ENCODE peak calls at places on chromosome 3, in eight cellular contexts. Z is heart left ventricle, S is dorsolateral prefrontal cortex, J is transverse colon, B is foreskin fibroblast, Q is tibial nerve, G is MM.1S, F is cardiac fibroblast. M is an unnamed sample.

GRCh38 chr3:66423791-66424190 is 77.0 kb downstream of the LRIG1 start:
- DNase-seq in Q (no peak), F (peak), S (no peak), Z (no peak), J (no peak), G (no peak), B (peak), M (no peak)

GRCh38 chr3:195098741-195099525 is 172.0 kb downstream of the XXYLT1 start:
- DNase-seq in Q (no peak), B (no peak), F (no peak), G (no peak), S (peak), J (no peak), Z (no peak), M (no peak)

GRCh38 chr3:13011369-13012227 is 61.6 kb downstream of the IQSEC1 start:
- DNase-seq in J (peak), Z (no peak), Q (no peak), F (no peak), G (peak), B (no peak), S (no peak), M (no peak)

GRCh38 chr3:169410430-169410829 is 253.1 kb downstream of the MECOM start:
- DNase-seq in Q (no peak), Z (no peak), S (no peak), F (no peak), G (no peak), B (no peak), J (no peak), M (no peak)

GRCh38 chr3:52685705-52686691 is at the start of the genes GNL3 and PBRM1:
- DNase-seq in B (peak), Q (peak), F (peak), Z (peak), G (peak), J (peak), S (peak), M (peak)

GRCh38 chr3:73727117-73727802 is 102.5 kb upstream of the PDZRN3 start:
- DNase-seq in J (no peak), G (no peak), B (peak), Z (no peak), Q (no peak), S (peak), F (peak), M (peak)

GRCh38 chr3:100797921-100798491 is 88.7 kb downstream of the TFG start:
- DNase-seq in G (no peak), F (no peak), B (no peak), Q (no peak), S (no peak), Z (no peak), J (no peak), M (no peak)

GRCh38 chr3:51942603-51943450 is 664 bp downstream of the PARP3 start:
- DNase-seq in Z (peak), G (peak), J (peak), F (peak), S (no peak), Q (no peak), B (peak), M (no peak)

GRCh38 chr3:150238043-150238802 is 169.9 kb upstream of the TSC22D2 start:
- DNase-seq in Q (no peak), F (no peak), Z (no peak), S (no peak), G (no peak), J (no peak), B (no peak), M (no peak)

GRCh38 chr3:187678869-187679268 is 8.7 kb upstream of the SST start:
- DNase-seq in J (peak), B (peak), G (peak), S (no peak), Z (no peak), Q (no peak), F (peak), M (no peak)

GRCh38 chr3:111859974-111860859 is 1.2 kb downstream of the PHLDB2 start:
- DNase-seq in S (peak), B (peak), Q (peak), G (peak), J (peak), F (peak), Z (peak), M (peak)

GRCh38 chr3:190695225-190695624 is 167.3 kb downstream of the GMNC start:
- DNase-seq in F (no peak), S (no peak), Q (no peak), G (no peak), B (no peak), Z (no peak), J (no peak), M (no peak)

GRCh38 chr3:141561426-141562034 is 74.7 kb downstream of the RASA2 start:
- DNase-seq in J (peak), S (no peak), F (peak), G (peak), B (peak), Z (peak), Q (no peak), M (peak)

GRCh38 chr3:11185564-11186317 is 31.4 kb downstream of the HRH1 start:
- DNase-seq in Z (peak), G (no peak), Q (peak), S (no peak), B (peak), F (peak), J (peak), M (peak)

GRCh38 chr3:123271466-123272159 is 69.9 kb downstream of the SEC22A start:
- DNase-seq in Q (no peak), S (no peak), Z (no peak), J (no peak), F (no peak), B (no peak), G (no peak), M (no peak)

GRCh38 chr3:160678447-160678846 is 1.5 kb downstream of the ARL14 start:
- DNase-seq in S (no peak), F (no peak), Q (no peak), Z (no peak), J (peak), B (peak), G (no peak), M (no peak)

DNA sequence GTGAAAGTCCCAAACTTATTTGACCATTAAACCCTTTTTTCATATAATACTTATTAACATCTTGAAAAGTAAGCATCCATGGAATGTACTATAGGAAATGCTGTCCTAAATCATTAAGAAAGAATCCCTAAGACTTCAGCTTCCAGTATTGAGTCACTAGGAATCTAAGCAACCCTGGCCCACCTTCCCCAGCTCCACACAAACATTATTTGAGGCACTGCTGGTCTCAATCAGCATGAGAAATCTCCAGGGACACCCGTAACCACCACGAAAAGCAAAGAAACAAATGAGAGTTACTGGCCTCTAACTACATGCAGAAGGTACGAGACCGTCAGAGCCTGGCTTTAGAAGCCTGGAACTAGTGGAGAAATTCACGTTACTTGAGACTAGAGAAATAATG is 68.2 kb downstream of the POLQ start:
- DNase-seq in B (peak), G (no peak), S (no peak), Z (no peak), Q (no peak), F (peak), J (no peak), M (peak)
- H3K4me3 ChIP-seq in B (no peak), G (no peak), S (no peak), Z (no peak), Q (no peak), F (no peak), J (no peak), M (no peak)

DNA sequence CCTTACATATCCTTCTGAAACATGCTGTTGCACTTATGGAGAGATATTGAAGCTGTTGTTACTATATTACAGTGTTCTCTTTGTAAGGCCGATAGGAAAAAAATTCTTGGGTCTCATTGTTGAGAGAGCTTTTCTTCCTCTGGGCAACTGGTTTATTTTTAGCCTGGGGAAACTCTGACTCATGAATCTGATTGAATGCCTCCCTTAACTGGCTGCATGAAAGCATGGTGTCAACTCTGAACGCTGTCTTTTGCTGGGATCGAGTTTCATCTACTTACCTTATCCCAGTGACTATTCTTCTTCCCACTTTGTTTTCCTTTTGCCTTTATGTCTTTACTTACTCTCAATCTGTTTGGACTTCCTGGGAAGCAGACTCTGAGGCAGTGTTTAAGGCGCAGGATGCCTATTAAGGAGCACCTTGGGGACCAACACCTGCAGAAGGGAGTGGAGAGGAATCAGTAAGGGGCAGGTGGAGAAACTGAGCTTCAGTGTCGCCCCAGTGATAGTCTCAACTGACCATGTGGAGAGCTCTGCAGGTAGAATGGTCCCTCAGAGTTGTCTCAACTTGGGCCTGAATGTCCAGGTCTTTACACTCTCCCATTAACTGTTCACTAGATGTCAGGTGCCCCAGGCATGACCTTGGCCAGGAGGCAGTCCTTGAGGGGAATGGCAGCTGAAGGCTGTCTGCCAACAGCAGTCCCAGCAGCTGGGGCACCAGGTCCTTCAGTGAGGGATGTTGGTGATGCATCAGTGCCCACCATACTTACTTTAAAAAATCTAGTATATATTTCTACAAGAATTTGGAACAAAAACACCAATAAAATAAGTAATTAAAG is 88.9 kb upstream of the CCNL1 start:
- DNase-seq in B (peak), J (no peak), G (peak), Q (no peak), S (no peak), Z (peak), F (peak), M (peak)
- TF ChIP-seq CTCF in B (no peak), J (no peak), G (no peak), Q (no peak), S (no peak), Z (no peak), F (no peak), M (no peak)

DNA sequence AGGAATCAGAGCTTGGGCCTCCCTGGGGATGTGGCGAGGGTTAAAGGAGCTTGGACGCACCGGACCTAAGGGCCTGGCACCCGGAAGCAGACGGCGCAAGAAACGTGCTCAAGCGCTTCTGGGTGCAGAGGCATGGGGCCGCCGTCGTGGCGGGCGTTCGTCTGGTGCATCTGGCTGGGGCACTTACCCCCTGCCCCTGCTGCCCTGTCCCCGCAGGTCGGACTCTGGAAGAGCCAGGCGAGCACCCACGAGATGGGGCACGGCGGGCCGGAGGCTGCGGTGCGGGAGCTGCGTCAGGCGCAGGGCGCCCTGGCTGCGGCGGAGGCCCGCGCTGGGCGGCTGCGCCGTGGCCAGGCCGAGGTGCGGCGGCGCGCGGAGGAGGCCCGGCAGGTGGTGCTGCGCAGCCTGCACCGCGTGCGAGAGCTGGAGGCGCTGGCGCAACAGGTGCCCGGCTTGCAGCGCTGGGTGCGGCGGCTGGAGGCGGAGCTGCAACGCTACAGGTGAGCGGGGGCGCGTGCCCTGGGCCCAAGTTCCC is 2.5 kb downstream of the EFCC1 start:
- DNase-seq in S (no peak), B (no peak), G (peak), Z (no peak), Q (no peak), F (no peak), J (peak), M (no peak)
- H3K4me3 ChIP-seq in S (peak), B (no peak), G (peak), Z (no peak), Q (no peak), F (no peak), J (peak), M (no peak)

DNA sequence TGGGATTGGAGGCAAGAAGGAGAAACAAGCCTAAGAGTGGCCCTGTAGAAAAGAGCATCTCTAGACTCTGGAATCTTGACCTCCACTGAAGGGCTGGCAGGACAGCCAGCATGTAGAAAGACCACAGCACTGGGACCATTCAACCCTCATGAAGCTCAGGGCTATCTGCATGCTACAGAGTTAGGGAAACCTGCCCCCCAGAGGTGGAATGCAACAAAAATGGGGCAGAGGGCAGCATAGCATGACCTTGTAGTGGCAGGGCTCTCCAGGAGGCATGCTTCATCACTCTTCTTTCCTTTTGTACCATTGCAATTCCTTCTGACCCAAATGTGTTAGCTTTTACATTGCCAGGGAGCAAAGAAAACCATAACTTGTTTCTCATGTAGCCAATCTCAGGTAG is 445.4 kb downstream of the EPHB1 start:
- DNase-seq in G (no peak), Z (no peak), F (no peak), B (no peak), S (no peak), J (no peak), Q (no peak), M (no peak)
- TF ChIP-seq CTCF in G (no peak), Z (no peak), F (no peak), B (no peak), S (peak), J (no peak), Q (no peak), M (peak)

DNA sequence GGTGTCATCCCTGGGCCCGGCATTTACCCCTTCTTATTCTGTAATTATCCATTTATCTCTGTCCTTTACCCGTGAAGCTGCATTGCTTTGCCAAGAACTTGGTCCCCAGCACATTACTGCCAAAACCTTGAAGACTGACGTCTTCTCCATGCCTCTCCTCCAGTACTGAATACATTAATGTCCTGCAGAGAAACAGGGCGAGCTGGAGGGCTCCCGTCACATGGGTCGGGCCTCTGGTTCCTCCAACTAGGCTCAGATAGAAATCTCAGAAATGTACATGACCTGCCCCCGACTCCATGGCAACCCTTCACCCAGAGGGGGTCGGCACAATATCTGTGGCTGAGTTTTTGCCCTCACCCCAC is 435 bp downstream of the EFCAB12 start:
- DNase-seq in G (no peak), Z (no peak), J (no peak), B (no peak), F (no peak), S (no peak), Q (no peak), M (no peak)
- H3K4me3 ChIP-seq in G (peak), Z (peak), J (peak), B (peak), F (peak), S (peak), Q (peak), M (peak)

GRCh38 chr3:50630916-50631315 is 14.0 kb downstream of the MAPKAPK3 start:
- DNase-seq in Q (no peak), J (no peak), G (no peak), B (no peak), F (no peak), S (no peak), Z (no peak), M (no peak)
- TF ChIP-seq CTCF in Q (no peak), J (no peak), G (no peak), B (no peak), F (no peak), S (no peak), Z (no peak), M (peak)

DNA sequence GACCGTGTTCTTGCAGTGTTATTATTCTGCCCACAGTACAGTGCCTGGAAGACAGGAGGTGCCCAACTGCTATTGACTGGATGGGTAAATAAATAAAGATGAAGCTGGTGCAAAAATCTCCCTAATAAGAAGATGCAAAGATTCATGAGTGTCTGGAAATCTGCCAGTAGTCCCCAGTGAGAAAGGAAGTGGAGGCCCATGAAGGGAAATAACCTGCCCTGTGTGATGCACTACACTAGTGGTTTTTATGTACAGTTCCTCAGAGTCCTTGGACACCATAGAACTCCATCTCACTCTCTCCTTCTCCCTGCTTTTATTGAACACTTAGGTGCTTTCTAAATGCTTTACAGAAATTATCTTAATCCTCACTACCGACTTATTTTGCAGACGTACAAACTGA is 8.3 kb upstream of the SUCLG2 start:
- DNase-seq in B (no peak), Q (no peak), G (no peak), S (no peak), Z (no peak), J (no peak), F (no peak), M (no peak)
- H3K4me3 ChIP-seq in B (no peak), Q (no peak), G (no peak), S (no peak), Z (no peak), J (no peak), F (no peak), M (no peak)

DNA sequence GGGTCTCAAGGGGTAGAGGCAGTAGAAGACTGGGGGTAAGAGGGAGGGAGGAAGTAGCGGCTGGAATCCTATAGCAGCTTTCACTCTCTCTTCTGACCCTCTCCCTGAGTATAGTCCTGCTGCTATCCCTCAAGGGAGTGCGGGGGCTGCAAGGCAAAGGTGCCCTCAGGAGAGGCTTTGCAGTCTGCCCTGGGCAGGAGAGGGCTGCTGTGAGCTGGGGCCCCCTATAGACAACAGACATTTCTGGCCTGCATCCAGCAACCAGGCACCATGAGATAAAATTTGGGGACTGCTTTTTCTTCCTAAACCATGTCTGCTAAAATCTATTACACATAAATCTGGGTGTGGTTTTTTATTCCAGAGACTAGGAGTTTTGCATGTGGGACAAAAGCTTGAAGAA is 48.0 kb downstream of the SACM1L start:
- DNase-seq in Z (no peak), S (no peak), G (no peak), J (no peak), Q (no peak), B (no peak), F (no peak), M (no peak)
- TF ChIP-seq CTCF in Z (no peak), S (no peak), G (no peak), J (no peak), Q (no peak), B (no peak), F (no peak), M (no peak)

GRCh38 chr3:185341616-185342457 is 21.1 kb upstream of the MAP3K13 start:
- DNase-seq in B (no peak), S (peak), Q (no peak), Z (no peak), G (peak), F (peak), J (no peak), M (no peak)
- H3K4me3 ChIP-seq in B (no peak), S (no peak), Q (no peak), Z (no peak), G (no peak), F (no peak), J (no peak), M (no peak)

GRCh38 chr3:5232570-5232969 is 45.1 kb downstream of the EDEM1 start:
- DNase-seq in G (no peak), B (no peak), J (no peak), S (no peak), F (no peak), Z (no peak), Q (no peak), M (no peak)
- TF ChIP-seq CTCF in G (no peak), B (no peak), J (no peak), S (no peak), F (peak), Z (no peak), Q (no peak), M (peak)